ENCODE peak calls at places on chromosomes 7 and 10, in eight cellular contexts. One of them, this sample, is unnamed.

GRCh38 chr7:108034586-108034985 is 31.6 kb upstream of the LAMB1 start:
- DNase-seq in HT-29: no peak
- DNase-seq in cerebellar nuclear complex: no peak
- DNase-seq in activated CD4-positive, alpha-beta T cell treated with anti-CD3 and anti-CD28 coated beads, Interleukin-2, amount 50 U/mL, for 4 hours: no peak
- DNase-seq in HuH-7.5: no peak
- DNase-seq in memory B cell: no peak
- DNase-seq in DND-41: no peak
- DNase-seq in activated effector memory CD4-positive, alpha-beta T cell treated with Interleukin-2 at 50 U/mL for 16 hours: no peak
- DNase-seq in this sample: no peak

GRCh38 chr7:107725138-107725740 is 18.7 kb upstream of the CBLL1 start:
- DNase-seq in memory B cell: peak; percentile 34
- DNase-seq in activated effector memory CD4-positive, alpha-beta T cell treated with Interleukin-2 at 50 U/mL for 16 hours: no peak
- DNase-seq in HT-29: peak; percentile 85
- DNase-seq in cerebellar nuclear complex: peak; percentile 3
- DNase-seq in activated CD4-positive, alpha-beta T cell treated with anti-CD3 and anti-CD28 coated beads, Interleukin-2, amount 50 U/mL, for 4 hours: peak; percentile 35
- DNase-seq in DND-41: peak; percentile 55
- DNase-seq in HuH-7.5: peak; percentile 58
- DNase-seq in this sample: peak; percentile 23

GRCh38 chr7:100053201-100053600 is 3.6 kb downstream of the ZSCAN21 start:
- DNase-seq in activated CD4-positive, alpha-beta T cell treated with anti-CD3 and anti-CD28 coated beads, Interleukin-2, amount 50 U/mL, for 4 hours: no peak
- DNase-seq in activated effector memory CD4-positive, alpha-beta T cell treated with Interleukin-2 at 50 U/mL for 16 hours: no peak
- DNase-seq in cerebellar nuclear complex: no peak
- DNase-seq in HuH-7.5: peak; percentile 77
- DNase-seq in HT-29: peak; percentile 93
- DNase-seq in memory B cell: no peak
- DNase-seq in DND-41: peak; percentile 37
- DNase-seq in this sample: peak; percentile 69

GRCh38 chr10:44386546-44387052 is 1.7 kb upstream of the CXCL12 start:
- DNase-seq in activated effector memory CD4-positive, alpha-beta T cell treated with Interleukin-2 at 50 U/mL for 16 hours: no peak
- DNase-seq in activated CD4-positive, alpha-beta T cell treated with anti-CD3 and anti-CD28 coated beads, Interleukin-2, amount 50 U/mL, for 4 hours: no peak
- DNase-seq in HuH-7.5: peak; percentile 86
- DNase-seq in DND-41: peak; percentile 19
- DNase-seq in memory B cell: no peak
- DNase-seq in cerebellar nuclear complex: no peak
- DNase-seq in HT-29: peak; percentile 65
- DNase-seq in this sample: no peak

GRCh38 chr7:78095549-78095948 is 297.0 kb downstream of the PHTF2 start:
- DNase-seq in memory B cell: no peak
- DNase-seq in DND-41: no peak
- DNase-seq in activated CD4-positive, alpha-beta T cell treated with anti-CD3 and anti-CD28 coated beads, Interleukin-2, amount 50 U/mL, for 4 hours: no peak
- DNase-seq in activated effector memory CD4-positive, alpha-beta T cell treated with Interleukin-2 at 50 U/mL for 16 hours: no peak
- DNase-seq in HT-29: no peak
- DNase-seq in cerebellar nuclear complex: no peak
- DNase-seq in HuH-7.5: no peak
- DNase-seq in this sample: no peak

GRCh38 chr7:111424768-111425167 is 137.5 kb downstream of the IMMP2L start:
- DNase-seq in memory B cell: no peak
- DNase-seq in activated CD4-positive, alpha-beta T cell treated with anti-CD3 and anti-CD28 coated beads, Interleukin-2, amount 50 U/mL, for 4 hours: no peak
- DNase-seq in DND-41: no peak
- DNase-seq in HuH-7.5: peak; percentile 18
- DNase-seq in cerebellar nuclear complex: no peak
- DNase-seq in activated effector memory CD4-positive, alpha-beta T cell treated with Interleukin-2 at 50 U/mL for 16 hours: no peak
- DNase-seq in HT-29: no peak
- DNase-seq in this sample: no peak

GRCh38 chr10:101666025-101666424 is 28.9 kb downstream of the FBXW4 start:
- DNase-seq in DND-41: no peak
- DNase-seq in activated CD4-positive, alpha-beta T cell treated with anti-CD3 and anti-CD28 coated beads, Interleukin-2, amount 50 U/mL, for 4 hours: no peak
- DNase-seq in HuH-7.5: no peak
- DNase-seq in HT-29: no peak
- DNase-seq in memory B cell: no peak
- DNase-seq in activated effector memory CD4-positive, alpha-beta T cell treated with Interleukin-2 at 50 U/mL for 16 hours: no peak
- DNase-seq in cerebellar nuclear complex: no peak
- DNase-seq in this sample: no peak

GRCh38 chr7:33831389-33832118 is 73.8 kb upstream of the BMPER start:
- DNase-seq in HT-29: no peak
- DNase-seq in activated CD4-positive, alpha-beta T cell treated with anti-CD3 and anti-CD28 coated beads, Interleukin-2, amount 50 U/mL, for 4 hours: no peak
- DNase-seq in memory B cell: no peak
- DNase-seq in DND-41: no peak
- DNase-seq in HuH-7.5: no peak
- DNase-seq in cerebellar nuclear complex: no peak
- DNase-seq in activated effector memory CD4-positive, alpha-beta T cell treated with Interleukin-2 at 50 U/mL for 16 hours: no peak
- DNase-seq in this sample: no peak

GRCh38 chr7:94028768-94029167 is 24.6 kb upstream of the BET1 start:
- DNase-seq in activated effector memory CD4-positive, alpha-beta T cell treated with Interleukin-2 at 50 U/mL for 16 hours: no peak
- DNase-seq in memory B cell: no peak
- DNase-seq in HuH-7.5: no peak
- DNase-seq in HT-29: no peak
- DNase-seq in activated CD4-positive, alpha-beta T cell treated with anti-CD3 and anti-CD28 coated beads, Interleukin-2, amount 50 U/mL, for 4 hours: no peak
- DNase-seq in cerebellar nuclear complex: no peak
- DNase-seq in DND-41: no peak
- DNase-seq in this sample: no peak